ENCODE peak calls at places on chromosome 10, in seven cellular contexts. One of them, this sample, is unnamed.

GRCh38 chr10:30589441-30589840 is 40.1 kb downstream of the LYZL2 start:
- DNase-seq in foreskin fibroblast: no peak
- DNase-seq in ovary: no peak
- DNase-seq in heart right ventricle: no peak
- DNase-seq in colonic mucosa: no peak
- DNase-seq in CD4-positive, CD25-positive, alpha-beta regulatory T cell: no peak
- DNase-seq in CD8-positive, alpha-beta T cell: no peak
- DNase-seq in this sample: no peak

GRCh38 chr10:107277591-107277990 is 113.1 kb upstream of the SORCS1 start:
- DNase-seq in ovary: no peak
- DNase-seq in foreskin fibroblast: no peak
- DNase-seq in CD4-positive, CD25-positive, alpha-beta regulatory T cell: no peak
- DNase-seq in CD8-positive, alpha-beta T cell: no peak
- DNase-seq in colonic mucosa: no peak
- DNase-seq in heart right ventricle: no peak
- DNase-seq in this sample: no peak

GRCh38 chr10:36489928-36490279 is 635.5 kb upstream of the ANKRD30A start:
- DNase-seq in colonic mucosa: no peak
- DNase-seq in CD4-positive, CD25-positive, alpha-beta regulatory T cell: no peak
- DNase-seq in foreskin fibroblast: no peak
- DNase-seq in heart right ventricle: no peak
- DNase-seq in CD8-positive, alpha-beta T cell: no peak
- DNase-seq in ovary: no peak
- DNase-seq in this sample: peak; percentile 76

GRCh38 chr10:8006274-8006999 is 48.1 kb upstream of the GATA3 start:
- DNase-seq in foreskin fibroblast: no peak
- DNase-seq in colonic mucosa: no peak
- DNase-seq in CD4-positive, CD25-positive, alpha-beta regulatory T cell: no peak
- DNase-seq in ovary: no peak
- DNase-seq in CD8-positive, alpha-beta T cell: no peak
- DNase-seq in heart right ventricle: no peak
- DNase-seq in this sample: no peak

GRCh38 chr10:84588971-84589370 is 260.6 kb downstream of the CCSER2 start:
- DNase-seq in CD4-positive, CD25-positive, alpha-beta regulatory T cell: no peak
- DNase-seq in CD8-positive, alpha-beta T cell: no peak
- DNase-seq in foreskin fibroblast: no peak
- DNase-seq in colonic mucosa: no peak
- DNase-seq in heart right ventricle: no peak
- DNase-seq in ovary: no peak
- DNase-seq in this sample: no peak

GRCh38 chr10:111148440-111148839 is 71.6 kb downstream of the ADRA2A start:
- DNase-seq in CD8-positive, alpha-beta T cell: no peak
- DNase-seq in foreskin fibroblast: no peak
- DNase-seq in ovary: no peak
- DNase-seq in heart right ventricle: no peak
- DNase-seq in colonic mucosa: no peak
- DNase-seq in CD4-positive, CD25-positive, alpha-beta regulatory T cell: no peak
- DNase-seq in this sample: no peak

GRCh38 chr10:120221873-120222485 is 235.0 kb upstream of the PLPP4 start:
- DNase-seq in CD4-positive, CD25-positive, alpha-beta regulatory T cell: no peak
- DNase-seq in CD8-positive, alpha-beta T cell: no peak
- DNase-seq in ovary: no peak
- DNase-seq in colonic mucosa: peak; percentile 54
- DNase-seq in foreskin fibroblast: peak; percentile 1
- DNase-seq in heart right ventricle: no peak
- DNase-seq in this sample: peak; percentile 0

GRCh38 chr10:47443145-47443544 is 40.8 kb downstream of the ANXA8 start:
- DNase-seq in CD8-positive, alpha-beta T cell: no peak
- DNase-seq in heart right ventricle: no peak
- DNase-seq in colonic mucosa: no peak
- DNase-seq in CD4-positive, CD25-positive, alpha-beta regulatory T cell: no peak
- DNase-seq in foreskin fibroblast: no peak
- DNase-seq in ovary: no peak
- DNase-seq in this sample: no peak

GRCh38 chr10:43680035-43680434 is 31.4 kb upstream of the ZNF32 start:
- DNase-seq in foreskin fibroblast: peak; percentile 22
- DNase-seq in CD4-positive, CD25-positive, alpha-beta regulatory T cell: no peak
- DNase-seq in heart right ventricle: no peak
- DNase-seq in CD8-positive, alpha-beta T cell: no peak
- DNase-seq in colonic mucosa: no peak
- DNase-seq in ovary: no peak
- DNase-seq in this sample: no peak

GRCh38 chr10:95341716-95342130 is 50.9 kb upstream of the PDLIM1 start:
- DNase-seq in colonic mucosa: no peak
- DNase-seq in CD8-positive, alpha-beta T cell: no peak
- DNase-seq in heart right ventricle: no peak
- DNase-seq in CD4-positive, CD25-positive, alpha-beta regulatory T cell: no peak
- DNase-seq in ovary: no peak
- DNase-seq in foreskin fibroblast: peak; percentile 19
- DNase-seq in this sample: no peak

GRCh38 chr10:14670551-14671240 is 104.0 kb downstream of the FAM107B start:
- DNase-seq in heart right ventricle: no peak
- DNase-seq in foreskin fibroblast: no peak
- DNase-seq in ovary: no peak
- DNase-seq in colonic mucosa: no peak
- DNase-seq in CD4-positive, CD25-positive, alpha-beta regulatory T cell: no peak
- DNase-seq in CD8-positive, alpha-beta T cell: no peak
- DNase-seq in this sample: no peak

GRCh38 chr10:121935702-121936101 is 7.9 kb upstream of the ATE1 start:
- DNase-seq in foreskin fibroblast: peak; percentile 24
- DNase-seq in ovary: no peak
- DNase-seq in CD4-positive, CD25-positive, alpha-beta regulatory T cell: no peak
- DNase-seq in colonic mucosa: peak; percentile 85
- DNase-seq in CD8-positive, alpha-beta T cell: no peak
- DNase-seq in heart right ventricle: no peak
- DNase-seq in this sample: no peak

GRCh38 chr10:7593068-7593467 is 73.7 kb downstream of the ITIH5 start:
- DNase-seq in CD8-positive, alpha-beta T cell: no peak
- DNase-seq in foreskin fibroblast: no peak
- DNase-seq in ovary: no peak
- DNase-seq in colonic mucosa: no peak
- DNase-seq in heart right ventricle: peak; percentile 72
- DNase-seq in CD4-positive, CD25-positive, alpha-beta regulatory T cell: no peak
- DNase-seq in this sample: no peak

GRCh38 chr10:11140963-11141362 is 123.3 kb downstream of the CELF2 start:
- DNase-seq in heart right ventricle: no peak
- DNase-seq in foreskin fibroblast: no peak
- DNase-seq in colonic mucosa: no peak
- DNase-seq in CD4-positive, CD25-positive, alpha-beta regulatory T cell: no peak
- DNase-seq in ovary: no peak
- DNase-seq in CD8-positive, alpha-beta T cell: no peak
- DNase-seq in this sample: no peak

GRCh38 chr10:26627320-26627719 is 70.2 kb upstream of the PDSS1 start:
- DNase-seq in foreskin fibroblast: no peak
- DNase-seq in heart right ventricle: no peak
- DNase-seq in ovary: no peak
- DNase-seq in CD4-positive, CD25-positive, alpha-beta regulatory T cell: no peak
- DNase-seq in colonic mucosa: no peak
- DNase-seq in CD8-positive, alpha-beta T cell: no peak
- DNase-seq in this sample: no peak

GRCh38 chr10:108688314-108688713 is 1235.0 kb downstream of the XPNPEP1 start:
- DNase-seq in CD8-positive, alpha-beta T cell: no peak
- DNase-seq in foreskin fibroblast: no peak
- DNase-seq in colonic mucosa: no peak
- DNase-seq in ovary: no peak
- DNase-seq in heart right ventricle: no peak
- DNase-seq in CD4-positive, CD25-positive, alpha-beta regulatory T cell: no peak
- DNase-seq in this sample: no peak

GRCh38 chr10:71421075-71421434 is 24.3 kb downstream of the CDH23 start:
- DNase-seq in heart right ventricle: no peak
- DNase-seq in CD8-positive, alpha-beta T cell: no peak
- DNase-seq in colonic mucosa: no peak
- DNase-seq in foreskin fibroblast: no peak
- DNase-seq in CD4-positive, CD25-positive, alpha-beta regulatory T cell: no peak
- DNase-seq in ovary: peak; percentile 9
- DNase-seq in this sample: no peak

GRCh38 chr10:533186-533585 is 156.3 kb downstream of the DIP2C start:
- DNase-seq in foreskin fibroblast: no peak
- DNase-seq in CD8-positive, alpha-beta T cell: no peak
- DNase-seq in heart right ventricle: no peak
- DNase-seq in ovary: no peak
- DNase-seq in colonic mucosa: no peak
- DNase-seq in CD4-positive, CD25-positive, alpha-beta regulatory T cell: no peak
- DNase-seq in this sample: no peak

GRCh38 chr10:33509231-33509871 is 174.9 kb upstream of the NRP1 start:
- DNase-seq in foreskin fibroblast: peak; percentile 72
- DNase-seq in heart right ventricle: peak; percentile 13
- DNase-seq in CD8-positive, alpha-beta T cell: no peak
- DNase-seq in colonic mucosa: no peak
- DNase-seq in CD4-positive, CD25-positive, alpha-beta regulatory T cell: no peak
- DNase-seq in ovary: peak; percentile 37
- DNase-seq in this sample: peak; percentile 72

GRCh38 chr10:124916098-124916584 is 25.8 kb upstream of the ZRANB1 start:
- DNase-seq in heart right ventricle: no peak
- DNase-seq in ovary: no peak
- DNase-seq in CD8-positive, alpha-beta T cell: no peak
- DNase-seq in foreskin fibroblast: no peak
- DNase-seq in CD4-positive, CD25-positive, alpha-beta regulatory T cell: no peak
- DNase-seq in colonic mucosa: no peak
- DNase-seq in this sample: no peak

GRCh38 chr10:124537166-124537725 is 75.6 kb downstream of the LHPP start:
- DNase-seq in colonic mucosa: no peak
- DNase-seq in CD8-positive, alpha-beta T cell: no peak
- DNase-seq in heart right ventricle: no peak
- DNase-seq in ovary: no peak
- DNase-seq in foreskin fibroblast: no peak
- DNase-seq in CD4-positive, CD25-positive, alpha-beta regulatory T cell: no peak
- DNase-seq in this sample: no peak

GRCh38 chr10:33290286-33291052 is 44.0 kb downstream of the NRP1 start:
- DNase-seq in CD8-positive, alpha-beta T cell: no peak
- DNase-seq in heart right ventricle: no peak
- DNase-seq in foreskin fibroblast: no peak
- DNase-seq in CD4-positive, CD25-positive, alpha-beta regulatory T cell: no peak
- DNase-seq in ovary: no peak
- DNase-seq in colonic mucosa: no peak
- DNase-seq in this sample: no peak

GRCh38 chr10:128324058-128324457 is 197.8 kb upstream of the MKI67 start:
- DNase-seq in heart right ventricle: peak; percentile 28
- DNase-seq in foreskin fibroblast: no peak
- DNase-seq in CD4-positive, CD25-positive, alpha-beta regulatory T cell: no peak
- DNase-seq in colonic mucosa: no peak
- DNase-seq in CD8-positive, alpha-beta T cell: no peak
- DNase-seq in ovary: no peak
- DNase-seq in this sample: no peak

GRCh38 chr10:90998733-90999511 is 78.0 kb upstream of the ANKRD1 start:
- DNase-seq in CD8-positive, alpha-beta T cell: no peak
- DNase-seq in ovary: no peak
- DNase-seq in colonic mucosa: no peak
- DNase-seq in heart right ventricle: no peak
- DNase-seq in CD4-positive, CD25-positive, alpha-beta regulatory T cell: no peak
- DNase-seq in foreskin fibroblast: no peak
- DNase-seq in this sample: no peak

GRCh38 chr10:86043236-86043635 is 323.4 kb downstream of the GRID1 start:
- DNase-seq in heart right ventricle: no peak
- DNase-seq in CD4-positive, CD25-positive, alpha-beta regulatory T cell: no peak
- DNase-seq in colonic mucosa: no peak
- DNase-seq in CD8-positive, alpha-beta T cell: no peak
- DNase-seq in ovary: no peak
- DNase-seq in foreskin fibroblast: no peak
- DNase-seq in this sample: no peak

GRCh38 chr10:3848005-3848767 is 63.2 kb upstream of the KLF6 start:
- DNase-seq in CD4-positive, CD25-positive, alpha-beta regulatory T cell: no peak
- DNase-seq in ovary: no peak
- DNase-seq in colonic mucosa: no peak
- DNase-seq in CD8-positive, alpha-beta T cell: no peak
- DNase-seq in heart right ventricle: no peak
- DNase-seq in foreskin fibroblast: peak; percentile 40
- DNase-seq in this sample: no peak
- H3K4me3 ChIP-seq in CD4-positive, CD25-positive, alpha-beta regulatory T cell: no peak overlapping the region
- H3K4me3 ChIP-seq in ovary: no peak overlapping the region
- H3K4me3 ChIP-seq in colonic mucosa: no peak overlapping the region
- H3K4me3 ChIP-seq in CD8-positive, alpha-beta T cell: no peak overlapping the region
- H3K4me3 ChIP-seq in heart right ventricle: no peak overlapping the region
- H3K4me3 ChIP-seq in foreskin fibroblast: no peak overlapping the region
- H3K4me3 ChIP-seq in this sample: no peak overlapping the region

GRCh38 chr10:99743841-99744240 is 11.8 kb downstream of the CUTC start:
- DNase-seq in ovary: no peak
- DNase-seq in CD4-positive, CD25-positive, alpha-beta regulatory T cell: no peak
- DNase-seq in CD8-positive, alpha-beta T cell: no peak
- DNase-seq in colonic mucosa: no peak
- DNase-seq in foreskin fibroblast: no peak
- DNase-seq in heart right ventricle: no peak
- DNase-seq in this sample: no peak
- H3K4me3 ChIP-seq in ovary: no peak overlapping the region
- H3K4me3 ChIP-seq in CD4-positive, CD25-positive, alpha-beta regulatory T cell: no peak overlapping the region
- H3K4me3 ChIP-seq in CD8-positive, alpha-beta T cell: no peak overlapping the region
- H3K4me3 ChIP-seq in colonic mucosa: no peak overlapping the region
- H3K4me3 ChIP-seq in foreskin fibroblast: no peak overlapping the region
- H3K4me3 ChIP-seq in heart right ventricle: no peak overlapping the region
- H3K4me3 ChIP-seq in this sample: no peak overlapping the region

DNA sequence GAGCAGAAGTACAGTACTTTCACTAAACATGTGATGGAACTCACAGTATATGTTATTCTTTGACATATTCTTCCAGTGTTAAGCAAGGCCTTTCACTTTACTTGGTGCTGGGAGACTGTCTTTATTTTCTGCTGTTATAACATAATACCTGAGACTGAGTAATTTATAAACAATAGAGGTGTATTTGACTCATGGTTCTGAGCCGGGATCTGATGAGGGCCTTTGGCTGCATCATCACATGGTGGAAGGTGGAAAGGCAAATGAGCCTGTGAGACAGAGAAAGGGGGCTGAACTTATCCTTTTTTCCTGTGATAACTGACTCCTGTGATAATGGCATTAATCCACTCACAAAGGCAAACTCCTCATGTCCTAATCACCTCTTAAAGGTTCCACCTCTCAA is 1.4 kb downstream of the SUPV3L1 start:
- DNase-seq in CD8-positive, alpha-beta T cell: no peak
- DNase-seq in heart right ventricle: no peak
- DNase-seq in colonic mucosa: no peak
- DNase-seq in ovary: no peak
- DNase-seq in CD4-positive, CD25-positive, alpha-beta regulatory T cell: no peak
- DNase-seq in foreskin fibroblast: no peak
- DNase-seq in this sample: no peak
- H3K4me3 ChIP-seq in CD8-positive, alpha-beta T cell: peak overlapping the region; percentile 88
- H3K4me3 ChIP-seq in heart right ventricle: peak overlapping the region; percentile 68
- H3K4me3 ChIP-seq in colonic mucosa: peak overlapping the region; percentile 100
- H3K4me3 ChIP-seq in ovary: peak overlapping the region; percentile 71
- H3K4me3 ChIP-seq in CD4-positive, CD25-positive, alpha-beta regulatory T cell: peak overlapping the region; percentile 97
- H3K4me3 ChIP-seq in foreskin fibroblast: peak overlapping the region; percentile 98
- H3K4me3 ChIP-seq in this sample: peak overlapping the region; percentile 100

GRCh38 chr10:133308431-133309110 is at the start of the genes TUBGCP2 and ZNF511:
- DNase-seq in CD4-positive, CD25-positive, alpha-beta regulatory T cell: peak; percentile 95
- DNase-seq in colonic mucosa: peak; percentile 85
- DNase-seq in foreskin fibroblast: peak; percentile 84
- DNase-seq in heart right ventricle: peak; percentile 88
- DNase-seq in CD8-positive, alpha-beta T cell: peak; percentile 82
- DNase-seq in ovary: peak; percentile 88
- DNase-seq in this sample: peak; percentile 52

GRCh38 chr10:133306097-133306476 is 2.6 kb downstream of the TUBGCP2 start:
- DNase-seq in CD4-positive, CD25-positive, alpha-beta regulatory T cell: no peak
- DNase-seq in colonic mucosa: no peak
- DNase-seq in ovary: no peak
- DNase-seq in CD8-positive, alpha-beta T cell: no peak
- DNase-seq in foreskin fibroblast: no peak
- DNase-seq in heart right ventricle: no peak
- DNase-seq in this sample: no peak

GRCh38 chr10:133309111-133309719 is 501 bp downstream of the ZNF511 start:
- DNase-seq in colonic mucosa: peak; percentile 98
- DNase-seq in heart right ventricle: peak; percentile 91
- DNase-seq in ovary: peak; percentile 93
- DNase-seq in CD4-positive, CD25-positive, alpha-beta regulatory T cell: peak; percentile 94
- DNase-seq in foreskin fibroblast: peak; percentile 88
- DNase-seq in CD8-positive, alpha-beta T cell: peak; percentile 88
- DNase-seq in this sample: peak; percentile 59

GRCh38 chr10:133307776-133308430 is 769 bp downstream of the TUBGCP2 start:
- DNase-seq in heart right ventricle: peak; percentile 61
- DNase-seq in CD8-positive, alpha-beta T cell: peak; percentile 83
- DNase-seq in foreskin fibroblast: peak; percentile 50
- DNase-seq in CD4-positive, CD25-positive, alpha-beta regulatory T cell: peak; percentile 87
- DNase-seq in colonic mucosa: peak; percentile 93
- DNase-seq in ovary: peak; percentile 61
- DNase-seq in this sample: no peak

GRCh38 chr10:133306941-133307379 is 1.7 kb downstream of the TUBGCP2 start:
- DNase-seq in foreskin fibroblast: no peak
- DNase-seq in CD8-positive, alpha-beta T cell: no peak
- DNase-seq in CD4-positive, CD25-positive, alpha-beta regulatory T cell: no peak
- DNase-seq in colonic mucosa: no peak
- DNase-seq in ovary: no peak
- DNase-seq in heart right ventricle: no peak
- DNase-seq in this sample: no peak
- H3K4me3 ChIP-seq in foreskin fibroblast: no peak overlapping the region
- H3K4me3 ChIP-seq in CD8-positive, alpha-beta T cell: peak overlapping the region; percentile 1
- H3K4me3 ChIP-seq in CD4-positive, CD25-positive, alpha-beta regulatory T cell: peak overlapping the region; percentile 88
- H3K4me3 ChIP-seq in colonic mucosa: no peak overlapping the region
- H3K4me3 ChIP-seq in ovary: no peak overlapping the region
- H3K4me3 ChIP-seq in heart right ventricle: peak overlapping the region; percentile 100
- H3K4me3 ChIP-seq in this sample: no peak overlapping the region

This sample was measured in skeletal muscle cell.